ENCODE peak calls at places on chromosomes 1 and 21, in eight cellular contexts. Z is ascending aorta; N is substantia nigra; W is upper lobe of right lung; Q is bronchial epithelial cell; X is stomach; M is occipital lobe; Y is activated CD4-positive, alpha-beta T cell treated with anti-CD3 and anti-CD28 coated beads, Interleukin-2, amount 10 ng/mL, durations not matched to agents 7 days and 5 days. B is an unnamed sample.

GRCh38 chr1:244012232-244012631 is 38.9 kb upstream of the ZBTB18 start:
- DNase-seq in Z (no peak), N (no peak), W (no peak), Q (peak), X (no peak), M (no peak), Y (no peak), B (no peak)

GRCh38 chr1:6148497-6149241 is 31.5 kb downstream of the CHD5 start:
- DNase-seq in Z (no peak), N (no peak), W (peak), Q (peak), X (peak), M (peak), Y (peak), B (peak)

GRCh38 chr21:9767592-9768375 is 753.6 kb upstream of the TPTE start:
- DNase-seq in Z (no peak), N (no peak), W (no peak), Q (no peak), X (no peak), M (no peak), Y (no peak), B (no peak)

GRCh38 chr1:228267962-228268890 is 60.4 kb downstream of the OBSCN start:
- DNase-seq in Z (no peak), N (no peak), W (no peak), Q (no peak), X (no peak), M (no peak), Y (no peak), B (no peak)

GRCh38 chr1:23567996-23568607 is 8.8 kb upstream of the ID3 start:
- DNase-seq in Z (no peak), N (peak), W (no peak), Q (no peak), X (no peak), M (peak), Y (no peak), B (peak)

GRCh38 chr21:17613242-17613676 is 558 bp upstream of the BTG3 start:
- DNase-seq in Z (no peak), N (peak), W (peak), Q (no peak), X (peak), M (no peak), Y (no peak), B (no peak)

GRCh38 chr1:227921461-227922185 is 26.1 kb downstream of the WNT9A start:
- DNase-seq in Z (no peak), N (no peak), W (no peak), Q (no peak), X (no peak), M (no peak), Y (no peak), B (no peak)

GRCh38 chr1:79859212-79859948 is 852.9 kb upstream of the ADGRL4 start:
- DNase-seq in Z (no peak), N (no peak), W (no peak), Q (peak), X (no peak), M (no peak), Y (no peak), B (no peak)

GRCh38 chr1:224498574-224499170 is 64.1 kb upstream of the WDR26 start:
- DNase-seq in Z (no peak), N (no peak), W (no peak), Q (peak), X (no peak), M (no peak), Y (peak), B (no peak)

GRCh38 chr1:36484099-36484498 is 1.4 kb upstream of the CSF3R start:
- DNase-seq in Z (no peak), N (no peak), W (no peak), Q (no peak), X (no peak), M (no peak), Y (no peak), B (no peak)

GRCh38 chr1:50878434-50878833 is 81.6 kb downstream of the FAF1 start:
- DNase-seq in Z (no peak), N (no peak), W (no peak), Q (no peak), X (no peak), M (no peak), Y (no peak), B (no peak)

GRCh38 chr1:228515200-228515834 is 28.1 kb downstream of the RNF187 start:
- DNase-seq in Z (no peak), N (no peak), W (no peak), Q (peak), X (no peak), M (no peak), Y (peak), B (no peak)

GRCh38 chr1:20719871-20720620 is 2.2 kb upstream of the KIF17 start:
- DNase-seq in Z (no peak), N (no peak), W (peak), Q (no peak), X (no peak), M (no peak), Y (no peak), B (peak)

GRCh38 chr1:207027221-207027777 is 5.3 kb downstream of the C1orf116 start:
- DNase-seq in Z (no peak), N (no peak), W (peak), Q (peak), X (peak), M (no peak), Y (no peak), B (no peak)

B was measured in dorsolateral prefrontal cortex.